ENCODE peak calls at places on chromosomes 1 and 21, in eight cellular contexts. W is body of pancreas, B is PC-3, G is H9, H is psoas muscle, Z is nephron progenitor cell, E is cardiac muscle cell, A is fibroblast of villous mesenchyme. D is an unnamed sample.

GRCh38 chr1:86218859-86219258 is 62.3 kb upstream of the COL24A1 start:
- DNase-seq in Z (no peak), E (no peak), A (no peak), H (no peak), G (no peak), B (no peak), W (no peak), D (no peak)

GRCh38 chr1:180080439-180080838 is 74.2 kb upstream of the QSOX1 start:
- DNase-seq in H (no peak), Z (no peak), A (no peak), E (no peak), W (no peak), G (no peak), B (peak; percentile 82), D (no peak)

GRCh38 chr1:211339631-211340041 is 13.0 kb downstream of the TRAF5 start:
- DNase-seq in Z (no peak), B (no peak), W (no peak), G (no peak), A (no peak), E (no peak), H (no peak), D (no peak)

GRCh38 chr1:45403298-45404079 is 63.2 kb upstream of the MUTYH start:
- DNase-seq in E (no peak), W (no peak), H (no peak), Z (no peak), B (peak; percentile 10), G (no peak), A (no peak), D (no peak)

GRCh38 chr1:151593651-151594625 is 17.9 kb upstream of the SNX27 start:
- DNase-seq in Z (peak; percentile 84), E (peak; percentile 56), B (peak; percentile 89), A (peak; percentile 68), W (peak; percentile 95), G (peak; percentile 93), H (peak; percentile 84), D (peak; percentile 51)

GRCh38 chr1:189682591-189682990 is 795.1 kb downstream of the BRINP3 start:
- DNase-seq in Z (no peak), W (no peak), E (no peak), B (no peak), H (no peak), A (no peak), G (no peak), D (no peak)

GRCh38 chr1:155504207-155504606 is 58.4 kb downstream of the ASH1L start:
- DNase-seq in Z (no peak), H (no peak), A (peak; percentile 52), G (no peak), E (peak; percentile 53), B (peak; percentile 63), W (no peak), D (no peak)

GRCh38 chr1:21058035-21058793 is 118.5 kb downstream of the EIF4G3 start:
- DNase-seq in B (no peak), A (peak; percentile 11), H (no peak), W (no peak), E (no peak), Z (no peak), G (no peak), D (no peak)

GRCh38 chr1:244163131-244163530 is 112.0 kb downstream of the ZBTB18 start:
- DNase-seq in H (no peak), G (no peak), B (peak; percentile 55), Z (no peak), W (no peak), E (no peak), A (no peak), D (no peak)

GRCh38 chr1:4482526-4482925 is 171.9 kb upstream of the AJAP1 start:
- DNase-seq in A (no peak), B (no peak), Z (no peak), W (no peak), G (no peak), E (no peak), H (no peak), D (no peak)

GRCh38 chr1:193589597-193590040 is 403.2 kb upstream of the B3GALT2 start:
- DNase-seq in H (no peak), G (no peak), Z (no peak), B (peak; percentile 43), A (no peak), W (no peak), E (peak; percentile 82), D (no peak)

GRCh38 chr21:46021978-46022544 is 40.5 kb downstream of the COL6A1 start:
- DNase-seq in E (no peak), G (no peak), H (peak; percentile 87), W (no peak), Z (no peak), B (no peak), A (peak; percentile 95), D (no peak)

GRCh38 chr1:59076612-59077011 is 220.3 kb upstream of the FGGY start:
- DNase-seq in E (peak; percentile 42), W (no peak), B (peak; percentile 33), Z (no peak), A (peak; percentile 53), G (no peak), H (no peak), D (no peak)

GRCh38 chr1:212514056-212514614 is 81.4 kb downstream of the NENF start:
- DNase-seq in A (peak; percentile 19), G (peak; percentile 52), B (peak; percentile 95), Z (peak; percentile 11), E (peak; percentile 53), W (peak; percentile 47), H (peak; percentile 61), D (no peak)

GRCh38 chr1:244325056-244325764 is 126.5 kb downstream of the ADSS2 start:
- DNase-seq in H (no peak), B (no peak), W (no peak), G (peak; percentile 12), A (no peak), Z (no peak), E (no peak), D (no peak)

DNA sequence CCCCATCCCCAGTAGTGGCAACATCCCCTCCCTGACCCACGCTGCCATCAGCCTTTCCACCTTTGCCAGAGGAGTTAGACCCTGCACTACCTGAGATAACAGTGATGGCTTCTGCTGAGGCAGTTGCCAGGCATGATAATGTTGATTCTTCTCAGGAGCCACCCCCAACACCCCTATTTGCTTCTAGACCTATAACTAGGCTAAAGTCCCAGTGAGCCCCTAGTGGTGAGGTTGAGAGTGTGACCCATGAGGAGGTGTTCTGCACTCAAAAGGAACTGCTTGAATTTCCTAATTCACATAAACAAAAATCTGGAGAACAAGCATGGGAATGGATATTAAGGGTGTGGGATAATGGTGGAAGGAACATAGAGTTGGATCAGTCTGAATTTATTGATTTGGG is 159.6 kb upstream of the COL11A1 start:
- DNase-seq in G (peak; percentile 35), A (no peak), B (peak; percentile 2), W (no peak), E (no peak), H (no peak), Z (no peak), D (no peak)
- TF ChIP-seq CTCF in G (peak; percentile 61), A (peak; percentile 22), B (peak; percentile 39), W (no peak), E (no peak), H (no peak), Z (no peak), D (peak; percentile 38)

GRCh38 chr1:183580281-183580682 is 10.0 kb downstream of the NCF2 start:
- DNase-seq in E (peak; percentile 33), Z (peak; percentile 38), A (peak; percentile 22), G (peak; percentile 82), B (peak; percentile 54), W (no peak), H (no peak), D (no peak)
- TF ChIP-seq CTCF in E (no peak), Z (peak; percentile 16), A (no peak), G (peak; percentile 62), B (peak; percentile 45), W (no peak), H (no peak), D (peak; percentile 35)

GRCh38 chr1:28789816-28790215 is 22.2 kb upstream of the OPRD1 start:
- DNase-seq in G (no peak), E (no peak), B (no peak), A (no peak), H (no peak), W (no peak), Z (no peak), D (no peak)

GRCh38 chr1:28789412-28789811 is 22.6 kb upstream of the OPRD1 start:
- DNase-seq in A (no peak), W (no peak), G (no peak), Z (no peak), H (no peak), B (no peak), E (no peak), D (no peak)

GRCh38 chr1:28796321-28797213 is 15.4 kb upstream of the OPRD1 start:
- DNase-seq in H (no peak), E (peak; percentile 29), B (no peak), W (no peak), G (peak; percentile 61), Z (no peak), A (peak; percentile 51), D (no peak)

GRCh38 chr1:28790384-28791035 is 21.5 kb upstream of the OPRD1 start:
- DNase-seq in A (no peak), G (no peak), B (no peak), H (no peak), E (no peak), W (no peak), Z (no peak), D (no peak)

GRCh38 chr1:28792644-28793121 is 19.3 kb upstream of the OPRD1 start:
- DNase-seq in G (no peak), E (no peak), B (no peak), Z (no peak), H (no peak), W (no peak), A (no peak), D (no peak)
- TF ChIP-seq CTCF in G (no peak), E (no peak), B (peak; percentile 30), Z (no peak), H (no peak), W (no peak), A (peak; percentile 15), D (peak; percentile 50)

GRCh38 chr1:8716238-8716637 is 101.2 kb downstream of the RERE start:
- DNase-seq in H (no peak), A (no peak), E (no peak), Z (no peak), W (no peak), B (no peak), G (no peak), D (no peak)

GRCh38 chr1:8720347-8720746 is 97.1 kb downstream of the RERE start:
- DNase-seq in A (no peak), G (no peak), Z (no peak), E (no peak), H (no peak), B (no peak), W (no peak), D (no peak)

GRCh38 chr1:8717148-8717547 is 100.3 kb downstream of the RERE start:
- DNase-seq in E (no peak), G (no peak), Z (no peak), H (no peak), W (no peak), B (no peak), A (no peak), D (no peak)

GRCh38 chr1:8721681-8722324 is 95.6 kb downstream of the RERE start:
- DNase-seq in Z (no peak), G (no peak), B (no peak), A (peak; percentile 67), H (no peak), W (no peak), E (no peak), D (no peak)

DNA sequence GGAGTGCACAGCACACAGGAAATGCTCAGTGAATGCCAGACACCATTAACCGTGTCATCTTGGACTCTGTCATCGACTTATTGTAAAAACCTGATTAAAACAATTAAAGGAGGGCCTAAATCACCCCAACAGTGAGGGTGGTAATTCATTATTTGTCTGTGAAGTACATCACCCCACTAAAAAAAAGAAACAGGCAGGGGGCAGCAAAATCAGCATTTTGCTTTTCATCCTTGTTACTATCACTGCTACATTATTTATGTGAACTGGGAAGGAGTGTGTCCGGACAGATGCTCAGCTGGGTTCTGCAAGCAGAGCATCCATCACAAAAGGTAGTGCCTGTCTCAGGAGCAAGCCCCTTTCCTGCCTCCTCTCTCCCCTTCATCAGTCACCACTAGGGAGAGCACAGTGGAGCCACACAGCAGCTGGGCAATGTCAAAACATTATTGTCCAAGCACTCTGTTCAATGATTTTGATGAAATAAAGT is 98.5 kb downstream of the RERE start:
- DNase-seq in G (no peak), B (no peak), H (no peak), Z (no peak), E (no peak), A (peak; percentile 13), W (no peak), D (no peak)
- TF ChIP-seq CTCF in G (peak; percentile 44), B (peak; percentile 65), H (no peak), Z (no peak), E (peak; percentile 46), A (peak; percentile 33), W (no peak), D (peak; percentile 24)

D was measured in neural crest cell.